ENCODE peak calls at places on chromosome 4, in four cellular contexts. F is fibroblast of lung, V is astrocyte, R is GM23248. A is an unnamed sample.

GRCh38 chr4:101977096-101977495 is 186.6 kb downstream of the BANK1 start:
- DNase-seq in F (peak; percentile 98), V (peak; percentile 98), R (peak; percentile 99), A (no peak)

GRCh38 chr4:165016971-165017370 is 14.8 kb upstream of the TRIM60 start:
- DNase-seq in F (no peak), V (no peak), R (peak; percentile 36), A (peak; percentile 66)

GRCh38 chr4:88690355-88690754 is 7.3 kb downstream of the NAP1L5 start:
- DNase-seq in F (peak; percentile 58), V (peak; percentile 49), R (peak; percentile 77), A (no peak)

GRCh38 chr4:78120144-78120880 is 63.2 kb downstream of the FRAS1 start:
- DNase-seq in F (no peak), V (no peak), R (no peak), A (no peak)

GRCh38 chr4:28886934-28887333 is 1833.2 kb upstream of the PCDH7 start:
- DNase-seq in F (peak; percentile 18), V (peak; percentile 10), R (peak; percentile 52), A (no peak)

GRCh38 chr4:649751-650310 is 24.2 kb downstream of the ATP5ME start:
- DNase-seq in F (no peak), V (no peak), R (no peak), A (no peak)

GRCh38 chr4:98446499-98447375 is 185.6 kb downstream of the RAP1GDS1 start:
- DNase-seq in F (peak; percentile 96), V (peak; percentile 95), R (peak; percentile 63), A (no peak)

GRCh38 chr4:73458184-73459047 is 22.4 kb downstream of the AFP start:
- DNase-seq in F (no peak), V (no peak), R (no peak), A (no peak)

GRCh38 chr4:88659061-88659889 is 38.4 kb downstream of the NAP1L5 start:
- DNase-seq in F (peak; percentile 71), V (peak; percentile 62), R (peak; percentile 87), A (no peak)

GRCh38 chr4:170651786-170652185 is 562.0 kb upstream of the AADAT start:
- DNase-seq in F (peak; percentile 41), V (peak; percentile 22), R (peak; percentile 26), A (no peak)

GRCh38 chr4:31461425-31461824 is 741.3 kb downstream of the PCDH7 start:
- DNase-seq in F (peak; percentile 34), V (peak; percentile 14), R (peak; percentile 0), A (no peak)

GRCh38 chr4:184553891-184554290 is 79.5 kb upstream of the IRF2 start:
- DNase-seq in F (no peak), V (no peak), R (no peak), A (no peak)

GRCh38 chr4:109465065-109465464 is 31.4 kb downstream of the SEC24B start:
- DNase-seq in F (peak; percentile 39), V (no peak), R (peak; percentile 45), A (no peak)

GRCh38 chr4:88597970-88598369 is 5.7 kb downstream of the HERC3 start:
- DNase-seq in F (no peak), V (no peak), R (no peak), A (no peak)

GRCh38 chr4:72112514-72113156 is 80.8 kb downstream of the NPFFR2 start:
- DNase-seq in F (peak; percentile 87), V (peak; percentile 82), R (peak; percentile 70), A (no peak)

GRCh38 chr4:88219099-88219498 is 60.7 kb upstream of the ABCG2 start:
- DNase-seq in F (peak; percentile 48), V (peak; percentile 30), R (peak; percentile 76), A (no peak)

GRCh38 chr4:82372502-82372873 is 1.3 kb downstream of the HNRNPD start:
- DNase-seq in F (no peak), V (peak; percentile 15), R (peak; percentile 58), A (no peak)

GRCh38 chr4:119706804-119707203 is 78.2 kb upstream of the PDE5A start:
- DNase-seq in F (no peak), V (no peak), R (no peak), A (no peak)

GRCh38 chr4:118869808-118870342 is 18.8 kb upstream of the SYNPO2 start:
- DNase-seq in F (peak; percentile 60), V (peak; percentile 49), R (peak; percentile 72), A (no peak)

GRCh38 chr4:108036252-108036651 is 46.6 kb downstream of the HADH start:
- DNase-seq in F (no peak), V (no peak), R (no peak), A (no peak)

GRCh38 chr4:84494518-84494917 is 4.6 kb downstream of the NKX6-1 start:
- DNase-seq in F (no peak), V (no peak), R (no peak), A (no peak)
- H3K9me3 ChIP-seq in F (no peaks in the 10 kb centered on the region), V (no peaks in the 10 kb centered on the region), R (no peaks in the 10 kb centered on the region), A (no peaks in the 10 kb centered on the region)

GRCh38 chr4:3518511-3518880 is 13.7 kb downstream of the LRPAP1 start:
- DNase-seq in F (no peak), V (no peak), R (no peak), A (no peak)
- H4K20me1 ChIP-seq in F (no peaks in the 10 kb centered on the region), V (peaks cover 20% of the 10 kb centered on the region), R (no peaks in the 10 kb centered on the region), A (peaks cover 38% of the 10 kb centered on the region)

DNA sequence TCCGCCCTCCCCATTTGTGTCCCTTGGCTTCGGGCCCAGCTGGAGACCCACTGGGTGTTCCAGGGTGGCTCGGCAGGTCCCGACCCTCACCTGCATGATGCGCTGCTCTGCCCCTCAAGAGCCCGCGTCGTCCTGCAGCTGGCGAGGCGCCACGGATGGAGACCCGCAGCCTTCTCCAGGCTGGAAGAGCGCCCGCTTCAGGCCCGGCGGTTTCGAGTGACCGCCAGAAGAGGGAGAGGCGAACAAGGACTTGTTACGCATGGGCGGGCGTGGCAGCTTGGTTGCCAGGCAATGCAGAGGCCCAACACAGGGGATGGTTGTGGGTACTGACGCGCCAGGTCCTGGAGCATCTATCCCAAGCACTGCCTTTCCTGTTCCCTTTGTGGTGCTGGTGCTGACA is at the start of gene PDCL2:
- DNase-seq in F (no peak), V (no peak), R (no peak), A (peak; percentile 25)
- H3K9me3 ChIP-seq in F (no peaks in the 10 kb centered on the region), V (peaks cover 2% of the 10 kb centered on the region), R (no peaks in the 10 kb centered on the region), A (no peaks in the 10 kb centered on the region)

GRCh38 chr4:148680884-148681283 is 238.7 kb upstream of the NR3C2 start:
- DNase-seq in F (no peak), V (no peak), R (no peak), A (no peak)
- H4K20me1 ChIP-seq in F (no peaks in the 10 kb centered on the region), V (no peaks in the 10 kb centered on the region), R (no peaks in the 10 kb centered on the region), A (no peaks in the 10 kb centered on the region)